ENCODE peak calls at places on chromosomes 2 and 18, in ten cellular contexts. P, G, I, F, R, V, X, Q, E and Z are unnamed samples.

GRCh38 chr2:195672674-195673073 is 15.6 kb downstream of the SLC39A10 start:
- DNase-seq in P (no peak), G (no peak), I (no peak), F (no peak), R (no peak), V (no peak), X (no peak), Q (no peak), E (no peak), Z (no peak)

GRCh38 chr2:46857871-46858696 is 57.5 kb downstream of the MCFD2 start:
- DNase-seq in P (no peak), G (peak), I (no peak), F (no peak), R (no peak), V (peak), X (no peak), Q (no peak), E (no peak), Z (no peak)

GRCh38 chr2:2847131-2847740 is 516.2 kb upstream of the MYT1L start:
- DNase-seq in P (peak), G (no peak), I (no peak), F (no peak), R (no peak), V (no peak), X (peak), Q (no peak), E (no peak), Z (no peak)

GRCh38 chr2:144759746-144760145 is 239.8 kb upstream of the ZEB2 start:
- DNase-seq in P (no peak), G (peak), I (no peak), F (no peak), R (no peak), V (no peak), X (no peak), Q (no peak), E (no peak), Z (no peak)

GRCh38 chr18:9001209-9001608 is 101.3 kb upstream of the NDUFV2 start:
- DNase-seq in P (no peak), G (no peak), I (no peak), F (no peak), R (no peak), V (no peak), X (no peak), Q (no peak), E (no peak), Z (no peak)

GRCh38 chr2:30883184-30883583 is 75.9 kb upstream of the CAPN13 start:
- DNase-seq in P (no peak), G (no peak), I (no peak), F (no peak), R (no peak), V (no peak), X (no peak), Q (no peak), E (no peak), Z (no peak)

GRCh38 chr18:27185897-27186296 is 789 bp upstream of the CHST9 start:
- DNase-seq in P (no peak), G (no peak), I (no peak), F (no peak), R (no peak), V (no peak), X (no peak), Q (no peak), E (no peak), Z (no peak)

GRCh38 chr2:159506764-159507406 is 109.5 kb downstream of the BAZ2B start:
- DNase-seq in P (no peak), G (no peak), I (no peak), F (no peak), R (no peak), V (no peak), X (no peak), Q (no peak), E (no peak), Z (no peak)

GRCh38 chr2:32678825-32679224 is 51.0 kb downstream of the TTC27 start:
- DNase-seq in P (no peak), G (peak), I (no peak), F (no peak), R (no peak), V (peak), X (no peak), Q (no peak), E (no peak), Z (no peak)

GRCh38 chr2:111912547-111912946 is 14.1 kb downstream of the MERTK start:
- DNase-seq in P (no peak), G (no peak), I (no peak), F (no peak), R (no peak), V (no peak), X (no peak), Q (no peak), E (no peak), Z (no peak)

GRCh38 chr2:66434679-66435548 is at the start of gene MEIS1:
- DNase-seq in P (peak), G (peak), I (peak), F (peak), R (peak), V (peak), X (peak), Q (peak), E (peak), Z (peak)

GRCh38 chr2:105801961-105802360 is 57.2 kb downstream of the NCK2 start:
- DNase-seq in P (no peak), G (no peak), I (no peak), F (no peak), R (no peak), V (no peak), X (no peak), Q (no peak), E (no peak), Z (no peak)

GRCh38 chr2:233807215-233807865 is 29.2 kb downstream of the MROH2A start:
- DNase-seq in P (no peak), G (no peak), I (no peak), F (no peak), R (no peak), V (no peak), X (peak), Q (no peak), E (no peak), Z (no peak)

GRCh38 chr18:31170335-31170734 is 7.7 kb upstream of the DSC1 start:
- DNase-seq in P (no peak), G (no peak), I (no peak), F (no peak), R (no peak), V (no peak), X (no peak), Q (no peak), E (no peak), Z (no peak)

GRCh38 chr18:45876131-45876530 is 50.7 kb downstream of the SIGLEC15 start:
- DNase-seq in P (no peak), G (no peak), I (no peak), F (peak), R (no peak), V (no peak), X (no peak), Q (no peak), E (no peak), Z (no peak)

GRCh38 chr2:151881342-151881741 is 53.1 kb upstream of the ARL5A start:
- DNase-seq in P (no peak), G (no peak), I (no peak), F (no peak), R (no peak), V (no peak), X (no peak), Q (no peak), E (no peak), Z (no peak)

GRCh38 chr2:149080964-149081363 is 42.5 kb downstream of the LYPD6B start:
- DNase-seq in P (peak), G (no peak), I (no peak), F (peak), R (no peak), V (no peak), X (no peak), Q (no peak), E (no peak), Z (no peak)

GRCh38 chr2:9473985-9474360 is 378 bp upstream of the IAH1 start:
- DNase-seq in P (peak), G (no peak), I (peak), F (peak), R (no peak), V (no peak), X (peak), Q (peak), E (peak), Z (no peak)

GRCh38 chr2:176501652-176502051 is 232.4 kb downstream of the MTX2 start:
- DNase-seq in P (no peak), G (no peak), I (no peak), F (no peak), R (no peak), V (no peak), X (no peak), Q (no peak), E (no peak), Z (no peak)

GRCh38 chr2:71934595-71935263 is 212.9 kb downstream of the CYP26B1 start:
- DNase-seq in P (peak), G (peak), I (no peak), F (no peak), R (no peak), V (no peak), X (peak), Q (no peak), E (no peak), Z (peak)

GRCh38 chr18:60469396-60469795 is 96.8 kb upstream of the MC4R start:
- DNase-seq in P (no peak), G (no peak), I (no peak), F (no peak), R (no peak), V (no peak), X (no peak), Q (no peak), E (no peak), Z (no peak)

GRCh38 chr2:209933499-209934458 is 68.7 kb upstream of the RPE start:
- DNase-seq in P (no peak), G (peak), I (no peak), F (no peak), R (no peak), V (no peak), X (no peak), Q (no peak), E (no peak), Z (no peak)

GRCh38 chr2:195390686-195391085 is 266.3 kb upstream of the SLC39A10 start:
- DNase-seq in P (no peak), G (no peak), I (no peak), F (no peak), R (no peak), V (no peak), X (no peak), Q (no peak), E (no peak), Z (no peak)

GRCh38 chr2:230230087-230230486 is 4.6 kb downstream of the SP140 start:
- DNase-seq in P (no peak), G (no peak), I (no peak), F (no peak), R (no peak), V (no peak), X (no peak), Q (no peak), E (no peak), Z (no peak)

GRCh38 chr18:26502834-26503233 is 45.5 kb downstream of the KCTD1 start:
- DNase-seq in P (no peak), G (no peak), I (no peak), F (no peak), R (no peak), V (no peak), X (no peak), Q (no peak), E (no peak), Z (no peak)

GRCh38 chr18:70368903-70369302 is 80.1 kb downstream of the SOCS6 start:
- DNase-seq in P (no peak), G (no peak), I (no peak), F (no peak), R (no peak), V (no peak), X (no peak), Q (no peak), E (no peak), Z (no peak)

GRCh38 chr2:241620419-241620769 is 16.6 kb downstream of the THAP4 start:
- DNase-seq in P (no peak), G (no peak), I (no peak), F (no peak), R (no peak), V (no peak), X (no peak), Q (no peak), E (no peak), Z (no peak)

GRCh38 chr18:13235981-13236380 is 17.4 kb downstream of the LDLRAD4 start:
- DNase-seq in P (no peak), G (no peak), I (no peak), F (no peak), R (no peak), V (no peak), X (no peak), Q (no peak), E (no peak), Z (peak)

GRCh38 chr2:220437938-220438337 is 810.5 kb downstream of the SLC4A3 start:
- DNase-seq in P (no peak), G (no peak), I (no peak), F (no peak), R (no peak), V (no peak), X (no peak), Q (no peak), E (no peak), Z (no peak)

GRCh38 chr2:180505203-180505602 is 475.2 kb upstream of the UBE2E3 start:
- DNase-seq in P (no peak), G (no peak), I (no peak), F (no peak), R (no peak), V (no peak), X (no peak), Q (no peak), E (no peak), Z (no peak)

GRCh38 chr2:172200495-172201085 is 97.9 kb upstream of the DLX2 start:
- DNase-seq in P (no peak), G (no peak), I (peak), F (peak), R (no peak), V (no peak), X (no peak), Q (no peak), E (peak), Z (no peak)

GRCh38 chr2:11128258-11128951 is 26.9 kb upstream of the SLC66A3 start:
- DNase-seq in P (no peak), G (peak), I (no peak), F (no peak), R (no peak), V (peak), X (peak), Q (no peak), E (no peak), Z (no peak)

GRCh38 chr2:11132036-11132671 is 23.1 kb upstream of the SLC66A3 start:
- DNase-seq in P (no peak), G (no peak), I (no peak), F (no peak), R (no peak), V (no peak), X (peak), Q (no peak), E (no peak), Z (no peak)

GRCh38 chr2:11127791-11128190 is 27.5 kb upstream of the SLC66A3 start:
- DNase-seq in P (no peak), G (no peak), I (no peak), F (no peak), R (no peak), V (no peak), X (peak), Q (no peak), E (no peak), Z (no peak)

GRCh38 chr2:11131166-11131920 is 23.9 kb upstream of the SLC66A3 start:
- DNase-seq in P (no peak), G (no peak), I (no peak), F (no peak), R (no peak), V (no peak), X (peak), Q (no peak), E (no peak), Z (no peak)

GRCh38 chr2:11129598-11130449 is 25.4 kb upstream of the SLC66A3 start:
- DNase-seq in P (peak), G (no peak), I (peak), F (peak), R (peak), V (no peak), X (peak), Q (peak), E (peak), Z (no peak)
- TF ChIP-seq CTCF in P (no peak), G (peak), I (peak), F (peak), R (peak), V (no peak), X (peak), Q (peak), E (peak), Z (peak)

GRCh38 chr18:33749831-33750230 is 171.8 kb downstream of the ASXL3 start:
- DNase-seq in P (no peak), G (no peak), I (no peak), F (no peak), R (peak), V (no peak), X (no peak), Q (no peak), E (no peak), Z (no peak)

GRCh38 chr18:33746261-33746660 is 168.2 kb downstream of the ASXL3 start:
- DNase-seq in P (no peak), G (no peak), I (no peak), F (no peak), R (no peak), V (no peak), X (no peak), Q (no peak), E (no peak), Z (no peak)

GRCh38 chr18:33745396-33745795 is 167.4 kb downstream of the ASXL3 start:
- DNase-seq in P (no peak), G (no peak), I (no peak), F (no peak), R (no peak), V (no peak), X (no peak), Q (no peak), E (no peak), Z (no peak)

GRCh38 chr18:33744032-33744697 is 166.1 kb downstream of the ASXL3 start:
- DNase-seq in P (no peak), G (no peak), I (no peak), F (no peak), R (no peak), V (no peak), X (no peak), Q (no peak), E (peak), Z (no peak)
- TF ChIP-seq CTCF in P (no peak), G (no peak), I (no peak), F (peak), R (peak), V (no peak), X (no peak), Q (no peak), E (peak), Z (no peak)

GRCh38 chr2:177771191-177771590 is 301.4 kb downstream of the PDE11A start:
- DNase-seq in P (no peak), G (no peak), I (no peak), F (no peak), R (no peak), V (no peak), X (no peak), Q (no peak), E (no peak), Z (no peak)

GRCh38 chr2:177778472-177778871 is 294.1 kb downstream of the PDE11A start:
- DNase-seq in P (no peak), G (no peak), I (no peak), F (no peak), R (no peak), V (no peak), X (no peak), Q (no peak), E (no peak), Z (no peak)

GRCh38 chr2:177767768-177768167 is 304.8 kb downstream of the PDE11A start:
- DNase-seq in P (no peak), G (no peak), I (no peak), F (peak), R (no peak), V (no peak), X (no peak), Q (no peak), E (no peak), Z (no peak)

GRCh38 chr2:177772529-177772928 is 300.0 kb downstream of the PDE11A start:
- DNase-seq in P (peak), G (no peak), I (no peak), F (peak), R (no peak), V (no peak), X (no peak), Q (no peak), E (no peak), Z (no peak)
- TF ChIP-seq CTCF in P (peak), G (peak), I (peak), F (peak), R (peak), V (peak), X (peak), Q (peak), E (peak), Z (peak)

GRCh38 chr2:201965550-201965949 is 68.1 kb upstream of the FZD7 start:
- DNase-seq in P (no peak), G (no peak), I (no peak), F (no peak), R (no peak), V (no peak), X (no peak), Q (no peak), E (no peak), Z (no peak)
- TF ChIP-seq CTCF in P (peak), G (no peak), I (no peak), F (peak), R (peak), V (no peak), X (no peak), Q (no peak), E (no peak), Z (peak)

DNA sequence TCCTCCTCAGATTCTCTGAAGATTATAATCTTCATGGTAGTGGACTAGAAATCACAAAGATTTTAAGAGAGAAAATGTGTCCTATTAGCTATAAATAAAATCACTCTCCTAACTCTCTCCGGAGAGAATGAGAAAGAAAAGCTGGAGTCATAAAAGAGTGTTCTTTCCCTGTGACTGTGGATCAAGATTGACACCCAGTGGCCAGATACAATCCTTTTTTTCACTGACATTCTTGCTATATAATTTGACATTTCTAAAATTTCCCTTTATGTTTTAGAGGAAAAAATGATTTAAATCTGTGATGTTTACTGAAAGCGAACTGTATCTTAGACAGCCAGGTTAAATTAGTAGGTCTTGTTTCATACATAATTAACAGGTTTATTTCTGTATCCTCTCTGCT is 35.4 kb upstream of the LRP2 start:
- DNase-seq in P (peak), G (no peak), I (no peak), F (peak), R (no peak), V (no peak), X (no peak), Q (no peak), E (no peak), Z (no peak)
- TF ChIP-seq CTCF in P (peak), G (peak), I (peak), F (peak), R (peak), V (no peak), X (no peak), Q (no peak), E (no peak), Z (peak)

DNA sequence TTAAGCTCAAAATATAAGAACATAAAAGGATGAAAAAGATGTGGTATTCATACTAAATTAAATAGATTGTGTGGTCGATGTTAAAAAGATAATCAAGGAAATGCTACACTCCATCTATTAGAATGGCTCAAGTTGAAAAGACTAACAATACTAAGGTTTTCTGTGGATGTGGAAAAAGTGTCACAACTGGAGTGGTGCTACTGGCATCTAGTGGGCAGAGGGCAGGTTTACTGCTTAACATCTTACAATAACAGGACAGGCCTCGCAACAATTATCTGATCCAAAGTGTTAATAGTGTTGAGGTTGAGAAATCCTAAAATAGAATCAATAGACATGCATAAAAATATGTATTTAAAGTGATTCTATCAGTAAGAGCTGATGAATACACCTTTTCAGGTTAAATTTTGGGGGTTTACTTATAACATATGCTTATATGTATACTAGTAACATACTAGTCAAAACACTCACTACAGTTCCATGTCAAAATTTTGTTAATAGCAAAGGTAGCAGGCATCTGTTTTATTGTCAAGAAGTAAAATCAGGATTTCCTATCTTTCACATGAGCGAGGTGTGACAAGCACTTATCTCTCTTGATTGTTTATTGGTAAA is 91.5 kb upstream of the TMEFF2 start:
- DNase-seq in P (peak), G (peak), I (no peak), F (peak), R (no peak), V (peak), X (no peak), Q (no peak), E (peak), Z (no peak)
- TF ChIP-seq CTCF in P (peak), G (peak), I (peak), F (peak), R (peak), V (peak), X (no peak), Q (no peak), E (peak), Z (peak)

DNA sequence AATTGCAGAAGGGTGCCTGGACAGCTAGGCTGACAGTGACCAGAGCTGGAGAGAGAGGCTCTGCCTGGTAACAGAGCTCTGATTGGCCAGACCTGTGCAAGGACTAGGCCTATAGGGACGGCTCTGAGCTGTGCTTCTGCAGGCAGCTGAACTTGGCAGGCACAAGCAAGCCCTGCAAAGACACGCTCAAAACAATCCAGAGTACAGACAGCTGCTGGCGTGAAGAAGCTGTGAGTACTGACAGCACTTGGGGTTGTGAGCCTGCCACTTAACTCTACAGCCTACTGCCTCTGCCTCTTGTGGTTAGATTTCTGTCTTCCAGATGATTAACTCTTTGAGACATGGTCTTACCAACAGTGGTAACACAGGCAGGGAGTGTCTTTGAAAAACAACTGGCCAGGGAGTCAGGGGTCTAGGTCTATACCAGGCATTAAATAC is 568.6 kb downstream of the TNS1 start:
- DNase-seq in P (peak), G (peak), I (peak), F (peak), R (peak), V (peak), X (peak), Q (no peak), E (peak), Z (peak)
- TF ChIP-seq CTCF in P (no peak), G (no peak), I (no peak), F (no peak), R (no peak), V (no peak), X (no peak), Q (no peak), E (no peak), Z (no peak)

GRCh38 chr2:63047534-63048281 is 2.9 kb upstream of the OTX1 start:
- DNase-seq in P (peak), G (no peak), I (peak), F (peak), R (peak), V (no peak), X (peak), Q (no peak), E (peak), Z (no peak)
- TF ChIP-seq CTCF in P (no peak), G (no peak), I (no peak), F (peak), R (peak), V (no peak), X (no peak), Q (no peak), E (no peak), Z (peak)